ENCODE peak calls at places on chromosomes 2 and 18, in five cellular contexts. H, T, V, Q and W are unnamed samples. For H3K27me3, H3K36me3 and H3K9me3, the result is how much of the 10 kb centered on the place peaks cover.

GRCh38 chr2:52810460-52810859 is 957.1 kb upstream of the CHAC2 start:
- DNase-seq in H (no peak), T (no peak), V (no peak), Q (peak), W (no peak)

GRCh38 chr18:26090130-26091046 is at the start of gene SS18:
- DNase-seq in H (peak), T (peak), V (peak), Q (peak), W (peak)

GRCh38 chr2:174939046-174939445 is 66.1 kb downstream of the CHN1 start:
- DNase-seq in H (no peak), T (no peak), V (no peak), Q (peak), W (no peak)

GRCh38 chr2:238894950-238895298 is 47.0 kb downstream of the TWIST2 start:
- DNase-seq in H (no peak), T (no peak), V (no peak), Q (no peak), W (no peak)

GRCh38 chr2:94956797-94957391 is 68.6 kb upstream of the MAL start:
- DNase-seq in H (no peak), T (no peak), V (peak), Q (peak), W (peak)

GRCh38 chr2:96470636-96471035 is 34.5 kb downstream of the NEURL3 start:
- DNase-seq in H (peak), T (peak), V (peak), Q (no peak), W (no peak)

GRCh38 chr2:218569038-218569431 is 396 bp downstream of the CNOT9 start:
- DNase-seq in H (peak), T (peak), V (peak), Q (peak), W (peak)

GRCh38 chr18:76216096-76216495 is 278.9 kb downstream of the ZNF516 start:
- DNase-seq in H (no peak), T (no peak), V (no peak), Q (no peak), W (no peak)

GRCh38 chr18:70641156-70641775 is 352.4 kb downstream of the SOCS6 start:
- DNase-seq in H (no peak), T (no peak), V (no peak), Q (no peak), W (no peak)

GRCh38 chr2:113164234-113164929 is 9.4 kb upstream of the PSD4 start:
- DNase-seq in H (no peak), T (no peak), V (no peak), Q (no peak), W (no peak)

GRCh38 chr2:141923657-141924056 is 207.2 kb downstream of the LRP1B start:
- DNase-seq in H (no peak), T (no peak), V (no peak), Q (peak), W (no peak)

GRCh38 chr2:54381293-54381692 is 74.8 kb upstream of the SPTBN1 start:
- DNase-seq in H (no peak), T (no peak), V (no peak), Q (no peak), W (no peak)

GRCh38 chr18:41724195-41724594 is 230.8 kb upstream of the PIK3C3 start:
- DNase-seq in H (no peak), T (no peak), V (no peak), Q (no peak), W (no peak)

GRCh38 chr2:777051-777450 is 99.8 kb upstream of the TMEM18 start:
- DNase-seq in H (no peak), T (no peak), V (no peak), Q (no peak), W (no peak)

GRCh38 chr2:26745609-26746327 is 18.3 kb upstream of the SLC35F6 start:
- DNase-seq in H (peak), T (peak), V (peak), Q (peak), W (peak)

GRCh38 chr18:48573632-48574293 is 34.9 kb downstream of the CTIF start:
- DNase-seq in H (no peak), T (no peak), V (no peak), Q (no peak), W (no peak)

GRCh38 chr2:174328309-174329156 is 6.2 kb upstream of the SP9 start:
- DNase-seq in H (no peak), T (no peak), V (no peak), Q (no peak), W (no peak)

GRCh38 chr2:46650556-46651001 is 171.2 kb downstream of the TMEM247 start:
- DNase-seq in H (peak), T (peak), V (peak), Q (peak), W (peak)

GRCh38 chr2:220533485-220533884 is 906.1 kb downstream of the SLC4A3 start:
- DNase-seq in H (no peak), T (no peak), V (no peak), Q (peak), W (peak)

GRCh38 chr2:176174382-176174834 is 14.1 kb upstream of the HOXD1 start:
- DNase-seq in H (no peak), T (no peak), V (no peak), Q (peak), W (no peak)
- H3K27me3 ChIP-seq in H (under half), T (half or more), V (half or more), Q (half or more), W (under half)

DNA sequence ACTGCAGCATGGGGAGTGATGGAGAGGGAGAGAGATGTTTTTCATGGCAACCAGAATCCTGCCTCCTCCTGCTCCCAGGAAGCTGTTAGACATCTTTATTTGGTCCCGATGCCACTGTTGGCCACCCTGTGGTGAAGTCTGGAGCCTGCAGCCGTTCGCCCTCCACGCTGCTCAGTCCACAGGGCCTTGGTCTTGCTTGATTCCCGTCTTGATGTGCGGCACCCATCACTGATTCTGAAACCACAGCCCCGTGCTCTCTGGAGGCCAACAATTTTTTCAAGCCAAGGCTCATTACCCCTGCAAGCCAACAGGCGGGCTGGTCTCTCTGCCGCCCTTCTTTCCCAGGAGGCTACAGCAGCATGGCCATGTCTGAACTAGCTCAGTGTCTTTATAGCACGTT is 24.5 kb downstream of the SIGLEC15 start:
- DNase-seq in H (no peak), T (no peak), V (no peak), Q (no peak), W (peak)
- H3K36me3 ChIP-seq in H (half or more), T (under half), V (under half), Q (under half), W (half or more)

GRCh38 chr2:15836942-15837610 is 103.3 kb upstream of the MYCN start:
- DNase-seq in H (peak), T (no peak), V (no peak), Q (no peak), W (no peak)
- H3K9me3 ChIP-seq in H (under half), T (under half), V (under half), Q (under half), W (under half)

GRCh38 chr2:120741514-120742448 is 6.1 kb downstream of the GLI2 start:
- DNase-seq in H (peak), T (no peak), V (no peak), Q (no peak), W (no peak)
- H3K27me3 ChIP-seq in H (under half), T (under half), V (under half), Q (under half), W (under half)

DNA sequence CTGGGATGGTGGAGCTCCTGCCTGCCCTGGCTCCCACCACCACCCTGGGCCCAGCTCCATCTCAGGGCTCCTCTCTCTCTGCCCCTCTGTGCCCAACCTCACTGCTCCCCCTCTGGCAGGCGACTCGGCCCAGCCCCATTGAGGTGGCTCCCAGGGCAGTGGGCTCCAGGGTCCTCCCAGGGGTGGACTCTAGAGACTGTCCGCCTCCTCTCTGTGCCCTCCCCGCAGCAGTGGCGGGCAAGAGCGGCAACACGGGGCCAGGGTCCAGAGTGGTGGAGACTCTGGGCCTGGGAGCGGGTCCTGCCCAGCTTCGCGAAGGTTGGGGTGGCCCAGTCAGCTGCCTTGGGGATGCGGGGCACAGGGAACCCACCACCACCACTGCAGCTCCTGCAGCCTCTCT is 27.4 kb downstream of the DDX1 start:
- DNase-seq in H (no peak), T (no peak), V (no peak), Q (no peak), W (no peak)
- H3K36me3 ChIP-seq in H (half or more), T (half or more), V (half or more), Q (half or more), W (half or more)

GRCh38 chr2:148258124-148258523 is 237.2 kb downstream of the MBD5 start:
- DNase-seq in H (no peak), T (no peak), V (no peak), Q (no peak), W (no peak)
- H3K9me3 ChIP-seq in H (under half), T (under half), V (under half), Q (under half), W (under half)

DNA sequence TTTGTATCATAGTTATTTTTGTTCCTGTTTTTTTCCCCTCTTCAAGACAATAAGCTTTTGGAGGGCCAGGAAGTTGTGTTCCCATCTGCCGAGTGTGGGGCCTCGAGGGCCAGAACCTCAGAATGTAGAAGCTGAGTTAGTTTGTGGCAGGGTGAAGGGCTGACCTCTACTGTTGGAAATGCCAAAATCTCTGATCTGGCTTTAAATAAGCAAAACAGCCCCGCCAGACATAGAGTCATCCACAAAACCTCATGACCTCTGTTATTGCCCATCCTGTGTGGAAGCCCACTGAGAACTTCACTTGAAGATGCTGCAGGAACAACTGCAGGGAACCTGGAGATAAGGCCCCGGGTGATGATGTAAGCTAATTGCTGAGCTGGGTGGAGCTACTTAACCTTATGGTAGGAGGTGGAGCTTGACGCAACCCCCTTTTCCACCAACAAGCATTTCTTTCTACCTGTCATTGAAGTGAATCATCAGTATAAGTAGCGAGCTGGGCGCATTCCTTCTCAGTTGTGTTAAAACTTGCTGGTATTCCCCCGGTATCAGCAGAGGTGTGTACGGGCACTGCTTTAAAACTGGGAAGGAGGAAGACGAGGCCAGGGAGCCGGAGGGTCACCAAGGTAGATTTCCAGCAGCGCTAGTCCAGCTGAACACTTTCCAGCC is 177.2 kb downstream of the NEDD4L start:
- DNase-seq in H (peak), T (no peak), V (no peak), Q (peak), W (peak)
- H3K27me3 ChIP-seq in H (under half), T (under half), V (under half), Q (under half), W (under half)

GRCh38 chr2:43887176-43887575 is 48.4 kb downstream of the ABCG8 start:
- DNase-seq in H (no peak), T (no peak), V (no peak), Q (no peak), W (no peak)

GRCh38 chr2:43884674-43885073 is 45.9 kb downstream of the ABCG8 start:
- DNase-seq in H (no peak), T (no peak), V (no peak), Q (no peak), W (no peak)

GRCh38 chr2:43885233-43885632 is 46.5 kb downstream of the ABCG8 start:
- DNase-seq in H (no peak), T (no peak), V (no peak), Q (no peak), W (no peak)

GRCh38 chr2:43890855-43891254 is 52.1 kb downstream of the ABCG8 start:
- DNase-seq in H (peak), T (no peak), V (no peak), Q (peak), W (no peak)

DNA sequence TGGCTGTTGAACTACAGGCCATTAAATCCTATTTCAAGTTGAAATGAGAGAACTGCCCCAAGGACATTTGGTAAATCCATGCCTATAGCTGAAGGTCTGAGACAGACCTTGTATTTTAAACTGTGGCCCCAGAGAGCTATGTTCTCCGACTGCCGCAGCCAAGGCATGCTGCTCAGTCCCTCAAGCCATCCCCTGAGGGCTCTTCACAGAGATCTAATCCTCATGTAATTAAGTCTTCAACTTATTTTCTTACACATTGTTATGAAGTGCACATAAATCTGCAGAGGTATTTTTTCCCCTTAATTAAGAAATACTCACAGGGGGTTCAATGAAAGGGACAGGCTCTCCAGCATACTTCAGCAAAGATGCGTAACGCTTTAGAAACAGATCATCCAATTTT is 50.6 kb downstream of the ABCG8 start:
- DNase-seq in H (no peak), T (no peak), V (no peak), Q (no peak), W (no peak)
- H3K36me3 ChIP-seq in H (half or more), T (half or more), V (half or more), Q (half or more), W (half or more)

DNA sequence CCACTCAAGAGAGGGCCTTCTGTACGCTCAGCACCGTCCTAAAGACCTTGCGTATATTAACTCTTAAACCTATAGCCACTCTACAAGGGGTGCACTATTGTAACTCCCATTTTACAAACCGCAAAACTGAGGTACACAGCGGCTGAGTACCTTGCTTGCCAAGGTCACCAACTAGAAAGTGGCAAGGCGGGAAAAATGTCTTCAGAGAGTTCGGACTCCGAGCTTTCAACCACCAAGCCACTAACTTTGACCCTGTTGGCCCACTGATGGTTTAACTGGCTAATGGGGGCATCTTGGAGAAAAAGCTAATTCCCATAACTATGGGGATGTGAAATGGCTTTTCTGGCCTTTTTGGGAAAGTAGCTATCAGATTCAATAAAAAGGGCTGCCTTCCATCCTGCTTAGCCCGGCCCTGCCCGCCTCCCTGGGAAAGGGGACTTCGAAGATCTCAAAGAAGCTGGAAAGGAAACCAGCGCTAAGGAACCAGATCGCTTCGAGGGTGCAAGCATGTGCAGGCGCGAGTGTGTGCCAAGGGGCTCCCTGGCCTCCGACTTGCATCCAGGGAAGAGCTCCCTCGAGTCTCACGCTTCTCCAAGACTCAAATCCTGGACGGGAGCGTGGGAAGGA is 2.4 kb upstream of the SP5 start:
- DNase-seq in H (no peak), T (no peak), V (no peak), Q (no peak), W (no peak)
- H3K9me3 ChIP-seq in H (under half), T (under half), V (under half), Q (under half), W (under half)

GRCh38 chr2:130334026-130334425 is 8.7 kb upstream of the IMP4 start:
- DNase-seq in H (no peak), T (no peak), V (no peak), Q (no peak), W (no peak)
- H3K27me3 ChIP-seq in H (under half), T (under half), V (under half), Q (under half), W (under half)